ENCODE peak calls at places on chromosomes 3 and 15, in four cellular contexts. One of them, this sample, is unnamed.

GRCh38 chr3:79490165-79491028 is 277.4 kb downstream of the ROBO1 start:
- DNase-seq in GM10248: no peak
- DNase-seq in AG09309: no peak
- DNase-seq in GM20000: no peak
- DNase-seq in this sample: no peak

GRCh38 chr3:13714251-13714916 is 165.5 kb downstream of the FBLN2 start:
- DNase-seq in GM10248: no peak
- DNase-seq in AG09309: no peak
- DNase-seq in GM20000: no peak
- DNase-seq in this sample: no peak

GRCh38 chr3:27596334-27596841 is 112.2 kb upstream of the SLC4A7 start:
- DNase-seq in GM10248: no peak
- DNase-seq in AG09309: no peak
- DNase-seq in GM20000: peak; percentile 17
- DNase-seq in this sample: peak; percentile 61

GRCh38 chr3:167066977-167067843 is 312.9 kb downstream of the ZBBX start:
- DNase-seq in GM10248: no peak
- DNase-seq in AG09309: no peak
- DNase-seq in GM20000: no peak
- DNase-seq in this sample: no peak

GRCh38 chr15:89041507-89041906 is 46.7 kb upstream of the ABHD2 start:
- DNase-seq in GM10248: no peak
- DNase-seq in AG09309: no peak
- DNase-seq in GM20000: no peak
- DNase-seq in this sample: no peak

GRCh38 chr15:73029003-73029527 is 23.2 kb upstream of the NEO1 start:
- DNase-seq in GM10248: no peak
- DNase-seq in AG09309: no peak
- DNase-seq in GM20000: no peak
- DNase-seq in this sample: no peak

GRCh38 chr15:101669744-101670143 is 17.6 kb upstream of the TM2D3 start:
- DNase-seq in GM10248: no peak
- DNase-seq in AG09309: no peak
- DNase-seq in GM20000: no peak
- DNase-seq in this sample: no peak

GRCh38 chr3:113769551-113769950 is 22.7 kb downstream of the ATP6V1A start:
- DNase-seq in GM10248: peak; percentile 25
- DNase-seq in AG09309: no peak
- DNase-seq in GM20000: peak; percentile 17
- DNase-seq in this sample: peak; percentile 49

GRCh38 chr3:27059489-27059888 is 309.7 kb downstream of the NEK10 start:
- DNase-seq in GM10248: no peak
- DNase-seq in AG09309: no peak
- DNase-seq in GM20000: no peak
- DNase-seq in this sample: no peak

GRCh38 chr15:94414921-94415320 is 183.6 kb downstream of the MCTP2 start:
- DNase-seq in GM10248: no peak
- DNase-seq in AG09309: no peak
- DNase-seq in GM20000: no peak
- DNase-seq in this sample: no peak

GRCh38 chr15:75673426-75674247 is 25.9 kb downstream of the SNX33 start:
- DNase-seq in GM10248: no peak
- DNase-seq in AG09309: no peak
- DNase-seq in GM20000: no peak
- DNase-seq in this sample: peak; percentile 23

GRCh38 chr3:111923821-111924220 is 55.0 kb upstream of the ABHD10 start:
- DNase-seq in GM10248: no peak
- DNase-seq in AG09309: no peak
- DNase-seq in GM20000: no peak
- DNase-seq in this sample: no peak

GRCh38 chr15:72168131-72168825 is 29.3 kb downstream of the GRAMD2A start:
- DNase-seq in GM10248: no peak
- DNase-seq in AG09309: no peak
- DNase-seq in GM20000: no peak
- DNase-seq in this sample: no peak

GRCh38 chr3:113183748-113184661 is 27.4 kb upstream of the BOC start:
- DNase-seq in GM10248: no peak
- DNase-seq in AG09309: no peak
- DNase-seq in GM20000: no peak
- DNase-seq in this sample: no peak

GRCh38 chr3:15476378-15476777 is 45.1 kb downstream of the COLQ start:
- DNase-seq in GM10248: no peak
- DNase-seq in AG09309: no peak
- DNase-seq in GM20000: no peak
- DNase-seq in this sample: no peak

GRCh38 chr3:129855454-129856419 is 37.8 kb downstream of the TMCC1 start:
- DNase-seq in GM10248: no peak
- DNase-seq in AG09309: peak; percentile 25
- DNase-seq in GM20000: no peak
- DNase-seq in this sample: no peak

GRCh38 chr15:74631935-74632560 is 16.4 kb downstream of the CLK3 start:
- DNase-seq in GM10248: peak; percentile 81
- DNase-seq in AG09309: no peak
- DNase-seq in GM20000: peak; percentile 79
- DNase-seq in this sample: no peak

GRCh38 chr15:36755341-36755740 is 175.9 kb downstream of the CDIN1 start:
- DNase-seq in GM10248: no peak
- DNase-seq in AG09309: no peak
- DNase-seq in GM20000: no peak
- DNase-seq in this sample: no peak

DNA sequence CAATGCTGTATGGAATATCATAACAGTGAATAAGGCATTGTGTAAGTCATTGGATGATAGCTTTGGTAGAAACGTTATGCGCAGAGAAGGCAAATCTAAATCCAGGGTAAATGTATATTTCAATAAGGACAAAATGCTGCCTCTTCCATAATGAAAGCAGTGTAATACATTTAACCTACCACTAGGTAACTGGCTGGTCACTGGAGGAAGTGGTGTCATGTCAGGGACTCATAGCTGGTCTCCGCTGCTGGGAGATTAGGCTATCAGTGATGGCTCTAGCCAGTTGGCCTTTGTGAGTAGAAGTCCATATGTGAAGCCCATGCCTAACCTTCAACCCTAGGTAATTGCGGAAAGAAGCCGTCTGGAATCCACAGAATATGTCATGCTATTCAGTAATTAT is 140.9 kb downstream of the NLGN1 start:
- DNase-seq in GM10248: no peak
- DNase-seq in AG09309: no peak
- DNase-seq in GM20000: no peak
- DNase-seq in this sample: no peak
- TF ChIP-seq CTCF in GM10248: no peak
- TF ChIP-seq CTCF in AG09309: no peak
- TF ChIP-seq CTCF in GM20000: no peak
- TF ChIP-seq CTCF in this sample: no peak

GRCh38 chr3:48558446-48559134 is 2.0 kb upstream of the PFKFB4 start:
- DNase-seq in GM10248: no peak
- DNase-seq in AG09309: no peak
- DNase-seq in GM20000: no peak
- DNase-seq in this sample: no peak
- TF ChIP-seq CTCF in GM10248: no peak
- TF ChIP-seq CTCF in AG09309: no peak
- TF ChIP-seq CTCF in GM20000: no peak
- TF ChIP-seq CTCF in this sample: no peak

DNA sequence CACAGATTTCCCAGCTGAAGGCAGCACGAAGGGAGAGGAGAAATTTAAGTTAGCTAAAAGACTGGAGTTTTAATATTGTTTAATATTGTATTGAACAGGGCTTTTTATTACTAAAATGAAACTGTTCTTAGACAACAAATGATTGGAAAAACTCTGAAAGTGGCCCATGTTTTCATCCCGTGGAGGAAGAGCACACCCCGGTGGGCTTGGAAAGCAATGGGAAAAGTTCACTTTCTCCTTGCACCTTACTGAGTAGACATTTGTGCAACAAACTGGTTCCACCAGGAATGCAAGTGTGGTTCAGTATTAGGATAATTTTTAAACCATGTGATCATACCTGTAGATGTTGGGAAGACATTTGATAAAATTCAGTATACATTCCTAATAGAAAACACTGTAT is 8.2 kb upstream of the ESYT3 start:
- DNase-seq in GM10248: no peak
- DNase-seq in AG09309: no peak
- DNase-seq in GM20000: no peak
- DNase-seq in this sample: no peak
- TF ChIP-seq CTCF in GM10248: peak; percentile 43
- TF ChIP-seq CTCF in AG09309: peak; percentile 71
- TF ChIP-seq CTCF in GM20000: no peak
- TF ChIP-seq CTCF in this sample: peak; percentile 55

DNA sequence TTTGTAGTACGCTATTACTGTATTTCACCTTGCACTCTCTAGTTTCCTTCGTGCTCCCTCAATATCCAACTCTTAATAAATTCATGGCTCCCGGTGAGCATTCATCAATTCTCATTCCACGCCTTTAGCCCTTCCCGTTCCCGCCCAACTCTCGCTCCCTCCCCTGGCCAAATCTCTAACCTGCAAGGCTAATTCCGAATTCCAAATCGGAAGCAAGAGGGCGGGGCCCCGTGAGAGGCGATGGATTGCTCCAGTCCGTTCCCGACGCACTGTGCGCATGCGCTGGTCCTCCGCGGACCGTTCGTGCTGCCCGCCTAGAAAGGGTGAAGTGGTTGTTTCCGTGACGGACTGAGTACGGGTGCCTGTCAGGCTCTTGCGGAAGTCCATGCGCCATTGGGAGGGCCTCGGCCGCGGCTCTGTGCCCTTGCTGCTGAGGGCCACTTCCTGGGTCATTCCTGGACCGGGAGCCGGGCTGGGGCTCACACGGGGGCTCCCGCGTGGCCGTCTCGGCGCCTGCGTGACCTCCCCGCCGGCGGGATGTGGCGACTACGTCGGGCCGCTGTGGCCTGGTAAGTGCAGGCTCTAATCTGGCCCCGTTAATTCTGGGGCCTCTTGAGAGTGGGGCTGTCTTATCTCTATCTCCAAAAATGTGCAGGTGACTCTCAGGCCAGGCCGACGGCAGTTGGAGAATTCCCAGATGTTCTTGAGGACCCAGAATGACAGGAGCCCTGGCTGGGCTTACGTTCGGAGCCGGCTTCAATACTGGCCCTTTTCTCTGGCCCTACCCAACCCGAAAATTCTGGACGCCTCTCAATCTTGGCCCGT is at the start of gene OPA1:
- DNase-seq in GM10248: peak; percentile 97
- DNase-seq in AG09309: peak; percentile 95
- DNase-seq in GM20000: peak; percentile 94
- DNase-seq in this sample: peak; percentile 97
- TF ChIP-seq CTCF in GM10248: no peak
- TF ChIP-seq CTCF in AG09309: peak; percentile 40
- TF ChIP-seq CTCF in GM20000: no peak
- TF ChIP-seq CTCF in this sample: peak; percentile 32

DNA sequence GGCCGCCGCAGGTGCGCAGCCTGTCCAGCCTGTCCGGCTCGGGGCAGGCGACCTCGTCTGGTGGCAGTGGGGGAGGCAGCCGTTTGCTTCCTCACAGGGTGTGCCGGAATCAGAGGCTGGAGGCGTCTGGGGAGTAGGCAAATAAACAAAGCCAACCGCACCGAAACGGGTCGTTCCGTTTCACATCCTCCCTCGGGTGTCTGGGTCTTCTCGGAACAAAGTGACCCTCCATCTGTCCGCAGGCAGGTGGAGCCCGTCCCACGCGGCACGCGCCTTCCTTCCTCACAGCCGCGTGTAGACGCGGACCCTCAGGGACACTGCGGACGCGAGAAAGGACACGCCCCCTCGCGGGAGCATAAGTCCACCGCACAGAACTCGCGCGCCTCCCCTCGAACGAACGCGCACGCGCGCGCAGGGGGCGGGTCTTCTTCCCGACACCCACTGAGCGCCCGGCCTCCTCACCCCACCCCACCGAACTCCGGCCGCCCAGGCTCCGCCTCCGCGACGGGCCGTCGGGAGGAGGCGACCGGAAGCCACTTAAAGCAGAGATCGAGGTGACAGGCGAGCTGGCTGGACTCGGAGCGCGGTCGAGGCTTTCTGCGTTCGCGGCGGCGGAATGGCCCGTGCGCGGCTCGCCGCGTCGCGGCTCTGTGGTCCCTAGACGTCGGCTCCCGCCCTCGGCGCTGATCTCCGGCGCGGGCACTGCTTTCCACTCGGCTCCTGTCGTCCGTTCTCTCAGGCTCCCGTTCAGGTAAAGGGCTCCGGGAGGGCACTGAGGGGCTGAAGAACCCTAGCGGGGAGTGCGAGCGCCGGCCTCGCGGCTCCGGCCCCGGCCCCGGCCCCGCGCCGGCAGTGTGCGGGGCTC is at the start of gene TIPARP:
- DNase-seq in GM10248: peak; percentile 98
- DNase-seq in AG09309: peak; percentile 86
- DNase-seq in GM20000: peak; percentile 98
- DNase-seq in this sample: peak; percentile 97
- TF ChIP-seq CTCF in GM10248: peak; percentile 78
- TF ChIP-seq CTCF in AG09309: peak; percentile 55
- TF ChIP-seq CTCF in GM20000: peak; percentile 84
- TF ChIP-seq CTCF in this sample: peak; percentile 55

DNA sequence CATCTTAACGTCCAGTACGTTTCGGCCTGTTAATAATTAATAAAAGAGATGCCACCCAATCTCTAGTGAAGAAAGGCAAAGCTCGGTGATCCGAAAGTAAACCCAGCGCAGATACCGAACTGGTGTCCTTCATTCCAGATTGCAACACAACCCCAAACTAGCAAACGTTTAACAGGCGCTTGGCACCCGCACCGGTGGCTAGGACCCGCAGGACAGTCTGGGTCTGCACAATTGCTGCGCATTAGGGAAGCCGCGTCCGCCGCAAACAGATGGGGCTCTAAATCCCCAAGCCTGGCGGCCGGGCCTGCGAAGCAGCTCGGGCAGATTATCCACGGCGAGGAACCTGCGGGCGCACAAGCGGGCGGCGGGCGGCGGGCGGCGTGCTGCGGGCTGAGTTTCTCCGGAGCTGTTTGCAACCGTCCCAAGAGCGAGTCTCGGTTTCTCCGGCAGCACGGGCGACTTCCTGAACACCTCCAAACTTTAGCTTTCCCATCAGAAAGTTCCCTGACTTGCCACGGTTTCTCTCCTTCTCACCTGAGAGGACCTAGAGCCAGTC is 112.1 kb upstream of the ICE2 start:
- DNase-seq in GM10248: peak; percentile 35
- DNase-seq in AG09309: no peak
- DNase-seq in GM20000: peak; percentile 64
- DNase-seq in this sample: no peak
- TF ChIP-seq CTCF in GM10248: no peak
- TF ChIP-seq CTCF in AG09309: peak; percentile 6
- TF ChIP-seq CTCF in GM20000: no peak
- TF ChIP-seq CTCF in this sample: no peak

This sample was measured in AG09319.